ENCODE peak calls at places on chromosomes 2 and 18, in nine cellular contexts. One of them, this sample, is unnamed.

GRCh38 chr18:22846088-22846683 is 86.9 kb upstream of the RBBP8 start:
- DNase-seq in SHP77 treated with DMSO at 0.1 percent for 48 hours: no peak
- DNase-seq in RPMI7951: peak
- DNase-seq in NCI-H748 treated with DMSO at 0.1 percent for 48 hours: peak
- DNase-seq in DMS153: peak
- DNase-seq in HTR-8/SVneo: no peak
- DNase-seq in colonic mucosa: no peak
- DNase-seq in Peyer's patch: no peak
- DNase-seq in stimulated activated CD8-positive, alpha-beta memory T cell treated with anti-CD3 and anti-CD28 coated beads, Interleukin-12 subunit alpha, Interleukin-12 subunit beta, amount 100 ng/mL, for 1 hour: no peak
- DNase-seq in this sample: no peak

GRCh38 chr2:240502059-240502429 is 55.7 kb downstream of the ANKMY1 start:
- DNase-seq in RPMI7951: no peak
- DNase-seq in SHP77 treated with DMSO at 0.1 percent for 48 hours: no peak
- DNase-seq in Peyer's patch: no peak
- DNase-seq in HTR-8/SVneo: no peak
- DNase-seq in colonic mucosa: peak
- DNase-seq in NCI-H748 treated with DMSO at 0.1 percent for 48 hours: no peak
- DNase-seq in stimulated activated CD8-positive, alpha-beta memory T cell treated with anti-CD3 and anti-CD28 coated beads, Interleukin-12 subunit alpha, Interleukin-12 subunit beta, amount 100 ng/mL, for 1 hour: no peak
- DNase-seq in DMS153: no peak
- DNase-seq in this sample: no peak

GRCh38 chr2:120490091-120490798 is 144.3 kb downstream of the INHBB start:
- DNase-seq in NCI-H748 treated with DMSO at 0.1 percent for 48 hours: no peak
- DNase-seq in RPMI7951: no peak
- DNase-seq in DMS153: no peak
- DNase-seq in HTR-8/SVneo: no peak
- DNase-seq in Peyer's patch: no peak
- DNase-seq in colonic mucosa: no peak
- DNase-seq in SHP77 treated with DMSO at 0.1 percent for 48 hours: no peak
- DNase-seq in stimulated activated CD8-positive, alpha-beta memory T cell treated with anti-CD3 and anti-CD28 coated beads, Interleukin-12 subunit alpha, Interleukin-12 subunit beta, amount 100 ng/mL, for 1 hour: no peak
- DNase-seq in this sample: no peak

GRCh38 chr2:197777823-197778407 is 7.2 kb downstream of the BOLL start:
- DNase-seq in SHP77 treated with DMSO at 0.1 percent for 48 hours: no peak
- DNase-seq in NCI-H748 treated with DMSO at 0.1 percent for 48 hours: peak
- DNase-seq in stimulated activated CD8-positive, alpha-beta memory T cell treated with anti-CD3 and anti-CD28 coated beads, Interleukin-12 subunit alpha, Interleukin-12 subunit beta, amount 100 ng/mL, for 1 hour: no peak
- DNase-seq in HTR-8/SVneo: no peak
- DNase-seq in DMS153: no peak
- DNase-seq in colonic mucosa: no peak
- DNase-seq in RPMI7951: peak
- DNase-seq in Peyer's patch: no peak
- DNase-seq in this sample: peak

GRCh38 chr2:141927536-141927935 is 203.3 kb downstream of the LRP1B start:
- DNase-seq in DMS153: no peak
- DNase-seq in NCI-H748 treated with DMSO at 0.1 percent for 48 hours: no peak
- DNase-seq in stimulated activated CD8-positive, alpha-beta memory T cell treated with anti-CD3 and anti-CD28 coated beads, Interleukin-12 subunit alpha, Interleukin-12 subunit beta, amount 100 ng/mL, for 1 hour: no peak
- DNase-seq in colonic mucosa: no peak
- DNase-seq in HTR-8/SVneo: no peak
- DNase-seq in RPMI7951: no peak
- DNase-seq in Peyer's patch: no peak
- DNase-seq in SHP77 treated with DMSO at 0.1 percent for 48 hours: no peak
- DNase-seq in this sample: no peak

GRCh38 chr2:51918113-51918512 is 886.2 kb upstream of the NRXN1 start:
- DNase-seq in stimulated activated CD8-positive, alpha-beta memory T cell treated with anti-CD3 and anti-CD28 coated beads, Interleukin-12 subunit alpha, Interleukin-12 subunit beta, amount 100 ng/mL, for 1 hour: no peak
- DNase-seq in DMS153: no peak
- DNase-seq in RPMI7951: no peak
- DNase-seq in colonic mucosa: no peak
- DNase-seq in SHP77 treated with DMSO at 0.1 percent for 48 hours: no peak
- DNase-seq in Peyer's patch: no peak
- DNase-seq in NCI-H748 treated with DMSO at 0.1 percent for 48 hours: no peak
- DNase-seq in HTR-8/SVneo: no peak
- DNase-seq in this sample: no peak

GRCh38 chr2:127701651-127702394 is 526 bp downstream of the SFT2D3 start:
- DNase-seq in colonic mucosa: peak
- DNase-seq in RPMI7951: peak
- DNase-seq in Peyer's patch: peak
- DNase-seq in SHP77 treated with DMSO at 0.1 percent for 48 hours: peak
- DNase-seq in stimulated activated CD8-positive, alpha-beta memory T cell treated with anti-CD3 and anti-CD28 coated beads, Interleukin-12 subunit alpha, Interleukin-12 subunit beta, amount 100 ng/mL, for 1 hour: peak
- DNase-seq in DMS153: peak
- DNase-seq in NCI-H748 treated with DMSO at 0.1 percent for 48 hours: peak
- DNase-seq in HTR-8/SVneo: peak
- DNase-seq in this sample: no peak

GRCh38 chr2:164044637-164045036 is 308.8 kb upstream of the FIGN start:
- DNase-seq in Peyer's patch: no peak
- DNase-seq in colonic mucosa: no peak
- DNase-seq in DMS153: no peak
- DNase-seq in HTR-8/SVneo: peak
- DNase-seq in SHP77 treated with DMSO at 0.1 percent for 48 hours: no peak
- DNase-seq in RPMI7951: no peak
- DNase-seq in stimulated activated CD8-positive, alpha-beta memory T cell treated with anti-CD3 and anti-CD28 coated beads, Interleukin-12 subunit alpha, Interleukin-12 subunit beta, amount 100 ng/mL, for 1 hour: no peak
- DNase-seq in NCI-H748 treated with DMSO at 0.1 percent for 48 hours: no peak
- DNase-seq in this sample: no peak

GRCh38 chr2:236599059-236599458 is 29.4 kb downstream of the ACKR3 start:
- DNase-seq in stimulated activated CD8-positive, alpha-beta memory T cell treated with anti-CD3 and anti-CD28 coated beads, Interleukin-12 subunit alpha, Interleukin-12 subunit beta, amount 100 ng/mL, for 1 hour: no peak
- DNase-seq in RPMI7951: no peak
- DNase-seq in HTR-8/SVneo: no peak
- DNase-seq in DMS153: no peak
- DNase-seq in colonic mucosa: no peak
- DNase-seq in SHP77 treated with DMSO at 0.1 percent for 48 hours: no peak
- DNase-seq in NCI-H748 treated with DMSO at 0.1 percent for 48 hours: no peak
- DNase-seq in Peyer's patch: no peak
- DNase-seq in this sample: no peak

GRCh38 chr18:62201870-62202269 is 14.8 kb downstream of the RELCH start:
- DNase-seq in NCI-H748 treated with DMSO at 0.1 percent for 48 hours: no peak
- DNase-seq in HTR-8/SVneo: no peak
- DNase-seq in colonic mucosa: no peak
- DNase-seq in stimulated activated CD8-positive, alpha-beta memory T cell treated with anti-CD3 and anti-CD28 coated beads, Interleukin-12 subunit alpha, Interleukin-12 subunit beta, amount 100 ng/mL, for 1 hour: no peak
- DNase-seq in SHP77 treated with DMSO at 0.1 percent for 48 hours: no peak
- DNase-seq in DMS153: no peak
- DNase-seq in RPMI7951: no peak
- DNase-seq in Peyer's patch: no peak
- DNase-seq in this sample: no peak

GRCh38 chr2:39942970-39943369 is 163.9 kb upstream of the THUMPD2 start:
- DNase-seq in HTR-8/SVneo: peak
- DNase-seq in DMS153: no peak
- DNase-seq in Peyer's patch: no peak
- DNase-seq in SHP77 treated with DMSO at 0.1 percent for 48 hours: no peak
- DNase-seq in stimulated activated CD8-positive, alpha-beta memory T cell treated with anti-CD3 and anti-CD28 coated beads, Interleukin-12 subunit alpha, Interleukin-12 subunit beta, amount 100 ng/mL, for 1 hour: no peak
- DNase-seq in colonic mucosa: no peak
- DNase-seq in RPMI7951: no peak
- DNase-seq in NCI-H748 treated with DMSO at 0.1 percent for 48 hours: no peak
- DNase-seq in this sample: no peak

GRCh38 chr2:37894601-37895000 is 30.5 kb upstream of the RMDN2 start:
- DNase-seq in stimulated activated CD8-positive, alpha-beta memory T cell treated with anti-CD3 and anti-CD28 coated beads, Interleukin-12 subunit alpha, Interleukin-12 subunit beta, amount 100 ng/mL, for 1 hour: no peak
- DNase-seq in NCI-H748 treated with DMSO at 0.1 percent for 48 hours: no peak
- DNase-seq in Peyer's patch: no peak
- DNase-seq in HTR-8/SVneo: no peak
- DNase-seq in SHP77 treated with DMSO at 0.1 percent for 48 hours: no peak
- DNase-seq in RPMI7951: peak
- DNase-seq in colonic mucosa: no peak
- DNase-seq in DMS153: no peak
- DNase-seq in this sample: peak

GRCh38 chr2:120237491-120237902 is 14.3 kb upstream of the TMEM185B start:
- DNase-seq in colonic mucosa: peak
- DNase-seq in SHP77 treated with DMSO at 0.1 percent for 48 hours: no peak
- DNase-seq in RPMI7951: peak
- DNase-seq in stimulated activated CD8-positive, alpha-beta memory T cell treated with anti-CD3 and anti-CD28 coated beads, Interleukin-12 subunit alpha, Interleukin-12 subunit beta, amount 100 ng/mL, for 1 hour: no peak
- DNase-seq in NCI-H748 treated with DMSO at 0.1 percent for 48 hours: no peak
- DNase-seq in HTR-8/SVneo: peak
- DNase-seq in Peyer's patch: no peak
- DNase-seq in DMS153: no peak
- DNase-seq in this sample: peak

GRCh38 chr2:64406407-64406774 is 47.6 kb upstream of the LGALSL start:
- DNase-seq in NCI-H748 treated with DMSO at 0.1 percent for 48 hours: no peak
- DNase-seq in DMS153: no peak
- DNase-seq in SHP77 treated with DMSO at 0.1 percent for 48 hours: no peak
- DNase-seq in colonic mucosa: peak
- DNase-seq in HTR-8/SVneo: no peak
- DNase-seq in Peyer's patch: peak
- DNase-seq in stimulated activated CD8-positive, alpha-beta memory T cell treated with anti-CD3 and anti-CD28 coated beads, Interleukin-12 subunit alpha, Interleukin-12 subunit beta, amount 100 ng/mL, for 1 hour: no peak
- DNase-seq in RPMI7951: no peak
- DNase-seq in this sample: no peak

GRCh38 chr2:233513953-233514655 is 52.5 kb downstream of the USP40 start:
- DNase-seq in SHP77 treated with DMSO at 0.1 percent for 48 hours: no peak
- DNase-seq in Peyer's patch: no peak
- DNase-seq in colonic mucosa: no peak
- DNase-seq in RPMI7951: no peak
- DNase-seq in HTR-8/SVneo: no peak
- DNase-seq in NCI-H748 treated with DMSO at 0.1 percent for 48 hours: no peak
- DNase-seq in stimulated activated CD8-positive, alpha-beta memory T cell treated with anti-CD3 and anti-CD28 coated beads, Interleukin-12 subunit alpha, Interleukin-12 subunit beta, amount 100 ng/mL, for 1 hour: no peak
- DNase-seq in DMS153: no peak
- DNase-seq in this sample: no peak

GRCh38 chr18:46425511-46425910 is 231.5 kb downstream of the LOXHD1 start:
- DNase-seq in colonic mucosa: no peak
- DNase-seq in DMS153: no peak
- DNase-seq in RPMI7951: no peak
- DNase-seq in Peyer's patch: no peak
- DNase-seq in NCI-H748 treated with DMSO at 0.1 percent for 48 hours: no peak
- DNase-seq in stimulated activated CD8-positive, alpha-beta memory T cell treated with anti-CD3 and anti-CD28 coated beads, Interleukin-12 subunit alpha, Interleukin-12 subunit beta, amount 100 ng/mL, for 1 hour: no peak
- DNase-seq in SHP77 treated with DMSO at 0.1 percent for 48 hours: no peak
- DNase-seq in HTR-8/SVneo: no peak
- DNase-seq in this sample: no peak

GRCh38 chr2:16406929-16407328 is 258.7 kb downstream of the CYRIA start:
- DNase-seq in HTR-8/SVneo: no peak
- DNase-seq in colonic mucosa: no peak
- DNase-seq in RPMI7951: no peak
- DNase-seq in Peyer's patch: no peak
- DNase-seq in NCI-H748 treated with DMSO at 0.1 percent for 48 hours: no peak
- DNase-seq in stimulated activated CD8-positive, alpha-beta memory T cell treated with anti-CD3 and anti-CD28 coated beads, Interleukin-12 subunit alpha, Interleukin-12 subunit beta, amount 100 ng/mL, for 1 hour: no peak
- DNase-seq in SHP77 treated with DMSO at 0.1 percent for 48 hours: no peak
- DNase-seq in DMS153: no peak
- DNase-seq in this sample: no peak

GRCh38 chr2:220051716-220052115 is 424.3 kb downstream of the SLC4A3 start:
- DNase-seq in RPMI7951: no peak
- DNase-seq in Peyer's patch: no peak
- DNase-seq in DMS153: no peak
- DNase-seq in HTR-8/SVneo: no peak
- DNase-seq in stimulated activated CD8-positive, alpha-beta memory T cell treated with anti-CD3 and anti-CD28 coated beads, Interleukin-12 subunit alpha, Interleukin-12 subunit beta, amount 100 ng/mL, for 1 hour: no peak
- DNase-seq in NCI-H748 treated with DMSO at 0.1 percent for 48 hours: no peak
- DNase-seq in colonic mucosa: no peak
- DNase-seq in SHP77 treated with DMSO at 0.1 percent for 48 hours: no peak
- DNase-seq in this sample: no peak

GRCh38 chr2:105578166-105578565 is 166.5 kb upstream of the NCK2 start:
- DNase-seq in SHP77 treated with DMSO at 0.1 percent for 48 hours: no peak
- DNase-seq in NCI-H748 treated with DMSO at 0.1 percent for 48 hours: no peak
- DNase-seq in DMS153: no peak
- DNase-seq in stimulated activated CD8-positive, alpha-beta memory T cell treated with anti-CD3 and anti-CD28 coated beads, Interleukin-12 subunit alpha, Interleukin-12 subunit beta, amount 100 ng/mL, for 1 hour: no peak
- DNase-seq in HTR-8/SVneo: no peak
- DNase-seq in Peyer's patch: no peak
- DNase-seq in colonic mucosa: peak
- DNase-seq in RPMI7951: no peak
- DNase-seq in this sample: no peak

GRCh38 chr18:25830787-25831186 is 259.6 kb downstream of the SS18 start:
- DNase-seq in NCI-H748 treated with DMSO at 0.1 percent for 48 hours: no peak
- DNase-seq in colonic mucosa: no peak
- DNase-seq in HTR-8/SVneo: no peak
- DNase-seq in stimulated activated CD8-positive, alpha-beta memory T cell treated with anti-CD3 and anti-CD28 coated beads, Interleukin-12 subunit alpha, Interleukin-12 subunit beta, amount 100 ng/mL, for 1 hour: no peak
- DNase-seq in RPMI7951: peak
- DNase-seq in DMS153: no peak
- DNase-seq in Peyer's patch: no peak
- DNase-seq in SHP77 treated with DMSO at 0.1 percent for 48 hours: no peak
- DNase-seq in this sample: peak

GRCh38 chr2:96264656-96265348 is 995 bp downstream of the TMEM127 start:
- DNase-seq in RPMI7951: peak
- DNase-seq in HTR-8/SVneo: peak
- DNase-seq in SHP77 treated with DMSO at 0.1 percent for 48 hours: peak
- DNase-seq in DMS153: no peak
- DNase-seq in stimulated activated CD8-positive, alpha-beta memory T cell treated with anti-CD3 and anti-CD28 coated beads, Interleukin-12 subunit alpha, Interleukin-12 subunit beta, amount 100 ng/mL, for 1 hour: no peak
- DNase-seq in Peyer's patch: peak
- DNase-seq in colonic mucosa: peak
- DNase-seq in NCI-H748 treated with DMSO at 0.1 percent for 48 hours: no peak
- DNase-seq in this sample: no peak

GRCh38 chr2:2698182-2699116 is 367.4 kb upstream of the MYT1L start:
- DNase-seq in NCI-H748 treated with DMSO at 0.1 percent for 48 hours: peak
- DNase-seq in HTR-8/SVneo: no peak
- DNase-seq in stimulated activated CD8-positive, alpha-beta memory T cell treated with anti-CD3 and anti-CD28 coated beads, Interleukin-12 subunit alpha, Interleukin-12 subunit beta, amount 100 ng/mL, for 1 hour: no peak
- DNase-seq in DMS153: peak
- DNase-seq in Peyer's patch: no peak
- DNase-seq in SHP77 treated with DMSO at 0.1 percent for 48 hours: peak
- DNase-seq in colonic mucosa: no peak
- DNase-seq in RPMI7951: peak
- DNase-seq in this sample: no peak

GRCh38 chr2:70201831-70202230 is 11.0 kb upstream of the C2orf42 start:
- DNase-seq in DMS153: no peak
- DNase-seq in Peyer's patch: no peak
- DNase-seq in stimulated activated CD8-positive, alpha-beta memory T cell treated with anti-CD3 and anti-CD28 coated beads, Interleukin-12 subunit alpha, Interleukin-12 subunit beta, amount 100 ng/mL, for 1 hour: no peak
- DNase-seq in NCI-H748 treated with DMSO at 0.1 percent for 48 hours: no peak
- DNase-seq in HTR-8/SVneo: no peak
- DNase-seq in SHP77 treated with DMSO at 0.1 percent for 48 hours: no peak
- DNase-seq in colonic mucosa: no peak
- DNase-seq in RPMI7951: no peak
- DNase-seq in this sample: no peak

GRCh38 chr18:3885209-3885792 is 435.3 kb downstream of the TGIF1 start:
- DNase-seq in HTR-8/SVneo: peak
- DNase-seq in RPMI7951: no peak
- DNase-seq in Peyer's patch: no peak
- DNase-seq in NCI-H748 treated with DMSO at 0.1 percent for 48 hours: no peak
- DNase-seq in colonic mucosa: no peak
- DNase-seq in DMS153: no peak
- DNase-seq in stimulated activated CD8-positive, alpha-beta memory T cell treated with anti-CD3 and anti-CD28 coated beads, Interleukin-12 subunit alpha, Interleukin-12 subunit beta, amount 100 ng/mL, for 1 hour: no peak
- DNase-seq in SHP77 treated with DMSO at 0.1 percent for 48 hours: no peak
- DNase-seq in this sample: no peak

GRCh38 chr2:53460347-53460746 is 307.3 kb upstream of the CHAC2 start:
- DNase-seq in colonic mucosa: peak
- DNase-seq in Peyer's patch: no peak
- DNase-seq in stimulated activated CD8-positive, alpha-beta memory T cell treated with anti-CD3 and anti-CD28 coated beads, Interleukin-12 subunit alpha, Interleukin-12 subunit beta, amount 100 ng/mL, for 1 hour: no peak
- DNase-seq in DMS153: no peak
- DNase-seq in RPMI7951: no peak
- DNase-seq in SHP77 treated with DMSO at 0.1 percent for 48 hours: peak
- DNase-seq in HTR-8/SVneo: no peak
- DNase-seq in NCI-H748 treated with DMSO at 0.1 percent for 48 hours: no peak
- DNase-seq in this sample: no peak

GRCh38 chr2:197827618-197828017 is 23.2 kb downstream of the PLCL1 start:
- DNase-seq in RPMI7951: no peak
- DNase-seq in SHP77 treated with DMSO at 0.1 percent for 48 hours: no peak
- DNase-seq in stimulated activated CD8-positive, alpha-beta memory T cell treated with anti-CD3 and anti-CD28 coated beads, Interleukin-12 subunit alpha, Interleukin-12 subunit beta, amount 100 ng/mL, for 1 hour: no peak
- DNase-seq in HTR-8/SVneo: no peak
- DNase-seq in Peyer's patch: no peak
- DNase-seq in colonic mucosa: no peak
- DNase-seq in DMS153: no peak
- DNase-seq in NCI-H748 treated with DMSO at 0.1 percent for 48 hours: no peak
- DNase-seq in this sample: no peak

GRCh38 chr18:10842821-10843220 is 306.5 kb downstream of the PIEZO2 start:
- DNase-seq in Peyer's patch: no peak
- DNase-seq in colonic mucosa: no peak
- DNase-seq in SHP77 treated with DMSO at 0.1 percent for 48 hours: no peak
- DNase-seq in DMS153: no peak
- DNase-seq in stimulated activated CD8-positive, alpha-beta memory T cell treated with anti-CD3 and anti-CD28 coated beads, Interleukin-12 subunit alpha, Interleukin-12 subunit beta, amount 100 ng/mL, for 1 hour: no peak
- DNase-seq in HTR-8/SVneo: no peak
- DNase-seq in NCI-H748 treated with DMSO at 0.1 percent for 48 hours: no peak
- DNase-seq in RPMI7951: no peak
- DNase-seq in this sample: no peak

GRCh38 chr2:228417966-228418365 is 236.5 kb upstream of the SPHKAP start:
- DNase-seq in DMS153: no peak
- DNase-seq in Peyer's patch: no peak
- DNase-seq in RPMI7951: no peak
- DNase-seq in HTR-8/SVneo: no peak
- DNase-seq in NCI-H748 treated with DMSO at 0.1 percent for 48 hours: no peak
- DNase-seq in colonic mucosa: no peak
- DNase-seq in stimulated activated CD8-positive, alpha-beta memory T cell treated with anti-CD3 and anti-CD28 coated beads, Interleukin-12 subunit alpha, Interleukin-12 subunit beta, amount 100 ng/mL, for 1 hour: no peak
- DNase-seq in SHP77 treated with DMSO at 0.1 percent for 48 hours: no peak
- DNase-seq in this sample: peak

GRCh38 chr2:179636100-179636980 is 225.1 kb downstream of the ZNF385B start:
- DNase-seq in Peyer's patch: no peak
- DNase-seq in stimulated activated CD8-positive, alpha-beta memory T cell treated with anti-CD3 and anti-CD28 coated beads, Interleukin-12 subunit alpha, Interleukin-12 subunit beta, amount 100 ng/mL, for 1 hour: no peak
- DNase-seq in HTR-8/SVneo: no peak
- DNase-seq in RPMI7951: no peak
- DNase-seq in colonic mucosa: no peak
- DNase-seq in NCI-H748 treated with DMSO at 0.1 percent for 48 hours: no peak
- DNase-seq in SHP77 treated with DMSO at 0.1 percent for 48 hours: no peak
- DNase-seq in DMS153: no peak
- DNase-seq in this sample: no peak

GRCh38 chr2:47056875-47057731 is 98.0 kb downstream of the STPG4 start:
- DNase-seq in stimulated activated CD8-positive, alpha-beta memory T cell treated with anti-CD3 and anti-CD28 coated beads, Interleukin-12 subunit alpha, Interleukin-12 subunit beta, amount 100 ng/mL, for 1 hour: no peak
- DNase-seq in HTR-8/SVneo: no peak
- DNase-seq in colonic mucosa: peak
- DNase-seq in RPMI7951: peak
- DNase-seq in DMS153: no peak
- DNase-seq in Peyer's patch: no peak
- DNase-seq in SHP77 treated with DMSO at 0.1 percent for 48 hours: no peak
- DNase-seq in NCI-H748 treated with DMSO at 0.1 percent for 48 hours: no peak
- DNase-seq in this sample: no peak

GRCh38 chr2:62101886-62102285 is 94.0 kb upstream of the B3GNT2 start:
- DNase-seq in RPMI7951: no peak
- DNase-seq in SHP77 treated with DMSO at 0.1 percent for 48 hours: no peak
- DNase-seq in Peyer's patch: no peak
- DNase-seq in DMS153: no peak
- DNase-seq in colonic mucosa: no peak
- DNase-seq in NCI-H748 treated with DMSO at 0.1 percent for 48 hours: no peak
- DNase-seq in stimulated activated CD8-positive, alpha-beta memory T cell treated with anti-CD3 and anti-CD28 coated beads, Interleukin-12 subunit alpha, Interleukin-12 subunit beta, amount 100 ng/mL, for 1 hour: no peak
- DNase-seq in HTR-8/SVneo: no peak
- DNase-seq in this sample: no peak